ENCODE peak calls at places on chromosomes 5 and 9, in five cellular contexts. One of them, this sample, is unnamed.

GRCh38 chr5:154610321-154611154 is 132.5 kb upstream of the HAND1 start:
- DNase-seq in brain microvascular endothelial cell: peak; percentile 57
- DNase-seq in psoas muscle: peak; percentile 78
- DNase-seq in fibroblast of lung: peak; percentile 39
- DNase-seq in AG04449: no peak
- DNase-seq in this sample: peak; percentile 71

GRCh38 chr5:166936351-166936750 is 1355.1 kb upstream of the WWC1 start:
- DNase-seq in psoas muscle: no peak
- DNase-seq in fibroblast of lung: no peak
- DNase-seq in brain microvascular endothelial cell: no peak
- DNase-seq in AG04449: no peak
- DNase-seq in this sample: no peak

GRCh38 chr9:108838017-108838416 is 17.8 kb downstream of the ACTL7B start:
- DNase-seq in fibroblast of lung: no peak
- DNase-seq in psoas muscle: no peak
- DNase-seq in AG04449: peak; percentile 10
- DNase-seq in brain microvascular endothelial cell: no peak
- DNase-seq in this sample: peak; percentile 34

GRCh38 chr5:169978744-169979143 is 1.6 kb downstream of the INSYN2B start:
- DNase-seq in AG04449: no peak
- DNase-seq in brain microvascular endothelial cell: no peak
- DNase-seq in psoas muscle: no peak
- DNase-seq in fibroblast of lung: peak; percentile 46
- DNase-seq in this sample: no peak

GRCh38 chr5:93503598-93504067 is 77.4 kb downstream of the NR2F1-AS1 start:
- DNase-seq in psoas muscle: no peak
- DNase-seq in brain microvascular endothelial cell: peak; percentile 94
- DNase-seq in fibroblast of lung: peak; percentile 97
- DNase-seq in AG04449: peak; percentile 89
- DNase-seq in this sample: peak; percentile 96

GRCh38 chr5:75338408-75338807 is 1.4 kb downstream of the HMGCR start:
- DNase-seq in AG04449: no peak
- DNase-seq in fibroblast of lung: no peak
- DNase-seq in brain microvascular endothelial cell: no peak
- DNase-seq in psoas muscle: no peak
- DNase-seq in this sample: peak; percentile 11

GRCh38 chr9:133890583-133890982 is 101.5 kb downstream of the VAV2 start:
- DNase-seq in brain microvascular endothelial cell: no peak
- DNase-seq in psoas muscle: no peak
- DNase-seq in AG04449: no peak
- DNase-seq in fibroblast of lung: no peak
- DNase-seq in this sample: no peak

GRCh38 chr9:91659529-91660294 is 236.1 kb upstream of the NFIL3 start:
- DNase-seq in psoas muscle: no peak
- DNase-seq in fibroblast of lung: peak; percentile 35
- DNase-seq in AG04449: no peak
- DNase-seq in brain microvascular endothelial cell: peak; percentile 37
- DNase-seq in this sample: peak; percentile 41

GRCh38 chr5:93575466-93575865 is 5.6 kb downstream of the NR2F1-AS1 start:
- DNase-seq in psoas muscle: no peak
- DNase-seq in brain microvascular endothelial cell: no peak
- DNase-seq in AG04449: no peak
- DNase-seq in fibroblast of lung: no peak
- DNase-seq in this sample: no peak

GRCh38 chr5:177359860-177360259 is 2.1 kb downstream of the RGS14 start:
- DNase-seq in psoas muscle: peak; percentile 6
- DNase-seq in brain microvascular endothelial cell: no peak
- DNase-seq in fibroblast of lung: no peak
- DNase-seq in AG04449: no peak
- DNase-seq in this sample: no peak

GRCh38 chr9:105447386-105447813 is 434 bp upstream of the FSD1L start:
- DNase-seq in fibroblast of lung: no peak
- DNase-seq in psoas muscle: no peak
- DNase-seq in AG04449: no peak
- DNase-seq in brain microvascular endothelial cell: no peak
- DNase-seq in this sample: no peak

GRCh38 chr5:135667662-135668061 is 88.9 kb upstream of the CXCL14 start:
- DNase-seq in fibroblast of lung: no peak
- DNase-seq in brain microvascular endothelial cell: no peak
- DNase-seq in AG04449: no peak
- DNase-seq in psoas muscle: no peak
- DNase-seq in this sample: no peak

GRCh38 chr9:4160284-4160683 is 139.6 kb downstream of the GLIS3 start:
- DNase-seq in AG04449: no peak
- DNase-seq in psoas muscle: no peak
- DNase-seq in fibroblast of lung: no peak
- DNase-seq in brain microvascular endothelial cell: no peak
- DNase-seq in this sample: no peak

GRCh38 chr5:83001788-83002381 is 75.3 kb downstream of the TMEM167A start:
- DNase-seq in psoas muscle: no peak
- DNase-seq in brain microvascular endothelial cell: no peak
- DNase-seq in fibroblast of lung: no peak
- DNase-seq in AG04449: no peak
- DNase-seq in this sample: no peak

GRCh38 chr5:32506251-32506661 is 61.7 kb upstream of the ZFR start:
- DNase-seq in AG04449: no peak
- DNase-seq in fibroblast of lung: no peak
- DNase-seq in brain microvascular endothelial cell: no peak
- DNase-seq in psoas muscle: no peak
- DNase-seq in this sample: no peak

GRCh38 chr5:181036816-181037364 is 3.2 kb upstream of the BTNL9 start:
- DNase-seq in AG04449: no peak
- DNase-seq in psoas muscle: no peak
- DNase-seq in brain microvascular endothelial cell: no peak
- DNase-seq in fibroblast of lung: no peak
- DNase-seq in this sample: no peak

GRCh38 chr5:168579987-168580508 is 880 bp upstream of the PANK3 start:
- DNase-seq in fibroblast of lung: no peak
- DNase-seq in AG04449: no peak
- DNase-seq in psoas muscle: no peak
- DNase-seq in brain microvascular endothelial cell: peak; percentile 2
- DNase-seq in this sample: no peak

GRCh38 chr5:158478139-158478538 is 619.2 kb upstream of the CLINT1 start:
- DNase-seq in AG04449: no peak
- DNase-seq in fibroblast of lung: no peak
- DNase-seq in psoas muscle: no peak
- DNase-seq in brain microvascular endothelial cell: no peak
- DNase-seq in this sample: no peak

GRCh38 chr5:172415615-172416275 is 38.6 kb downstream of the SH3PXD2B start:
- DNase-seq in AG04449: no peak
- DNase-seq in psoas muscle: no peak
- DNase-seq in brain microvascular endothelial cell: no peak
- DNase-seq in fibroblast of lung: no peak
- DNase-seq in this sample: no peak

GRCh38 chr5:137128012-137128411 is 371.1 kb downstream of the SPOCK1 start:
- DNase-seq in AG04449: no peak
- DNase-seq in brain microvascular endothelial cell: no peak
- DNase-seq in fibroblast of lung: no peak
- DNase-seq in psoas muscle: no peak
- DNase-seq in this sample: no peak

GRCh38 chr5:17020586-17021362 is 84.7 kb upstream of the MYO10 start:
- DNase-seq in AG04449: no peak
- DNase-seq in fibroblast of lung: no peak
- DNase-seq in brain microvascular endothelial cell: no peak
- DNase-seq in psoas muscle: no peak
- DNase-seq in this sample: peak; percentile 47

GRCh38 chr9:35756275-35756742 is 2.2 kb upstream of the MSMP start:
- DNase-seq in psoas muscle: peak; percentile 81
- DNase-seq in brain microvascular endothelial cell: no peak
- DNase-seq in AG04449: no peak
- DNase-seq in fibroblast of lung: no peak
- DNase-seq in this sample: no peak

GRCh38 chr9:20135119-20135697 is 346.4 kb upstream of the SLC24A2 start:
- DNase-seq in fibroblast of lung: no peak
- DNase-seq in AG04449: no peak
- DNase-seq in psoas muscle: no peak
- DNase-seq in brain microvascular endothelial cell: no peak
- DNase-seq in this sample: no peak

GRCh38 chr5:128493657-128494329 is 44.3 kb downstream of the FBN2 start:
- DNase-seq in AG04449: no peak
- DNase-seq in fibroblast of lung: no peak
- DNase-seq in psoas muscle: no peak
- DNase-seq in brain microvascular endothelial cell: no peak
- DNase-seq in this sample: no peak

GRCh38 chr5:42876375-42876844 is 64.7 kb upstream of the SELENOP start:
- DNase-seq in psoas muscle: no peak
- DNase-seq in brain microvascular endothelial cell: no peak
- DNase-seq in AG04449: no peak
- DNase-seq in fibroblast of lung: no peak
- DNase-seq in this sample: peak; percentile 31
- H3K4me3 ChIP-seq in psoas muscle: peak overlapping the region; percentile 12
- H3K4me3 ChIP-seq in brain microvascular endothelial cell: no peak overlapping the region
- H3K4me3 ChIP-seq in AG04449: no peak overlapping the region
- H3K4me3 ChIP-seq in fibroblast of lung: no peak overlapping the region
- H3K4me3 ChIP-seq in this sample: peak overlapping the region; percentile 5

DNA sequence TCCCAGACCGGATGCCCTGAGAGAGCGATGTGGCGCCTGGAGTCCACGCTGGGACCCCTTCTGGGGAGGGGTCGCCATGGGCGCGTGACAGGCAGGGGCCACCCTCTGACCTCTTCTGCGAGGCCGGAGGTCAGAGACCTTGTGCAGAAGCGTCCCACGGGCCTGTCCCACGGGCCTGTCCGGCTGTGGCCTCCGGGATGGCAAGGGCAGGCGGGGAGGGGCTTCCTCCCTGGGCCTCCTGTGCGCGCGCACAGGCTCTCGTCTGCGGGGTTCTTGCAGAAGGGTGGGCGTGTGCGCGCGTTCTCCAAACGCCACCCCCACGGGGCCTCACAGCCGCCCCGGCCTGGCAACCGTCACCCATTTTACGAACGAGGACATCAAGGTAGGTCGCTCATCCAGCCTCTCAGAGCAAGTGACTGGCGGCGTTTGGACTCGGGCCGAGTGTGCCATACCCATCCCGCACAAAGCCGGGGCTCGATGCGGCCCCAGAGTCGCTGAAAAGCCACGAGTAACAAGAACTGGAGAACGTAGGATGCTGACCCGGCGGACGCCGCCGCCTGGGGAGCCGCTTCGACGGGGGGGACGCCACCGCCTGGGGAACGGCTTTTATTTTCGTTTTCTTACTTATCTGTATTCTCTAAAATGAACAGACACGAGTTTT is 897 bp downstream of the AHRR start:
- DNase-seq in psoas muscle: peak; percentile 58
- DNase-seq in brain microvascular endothelial cell: no peak
- DNase-seq in fibroblast of lung: peak; percentile 29
- DNase-seq in AG04449: no peak
- DNase-seq in this sample: peak; percentile 43
- TF ChIP-seq CTCF in psoas muscle: no peak
- TF ChIP-seq CTCF in brain microvascular endothelial cell: no peak
- TF ChIP-seq CTCF in fibroblast of lung: no peak
- TF ChIP-seq CTCF in AG04449: no peak
- TF ChIP-seq CTCF in this sample: no peak

GRCh38 chr5:179246227-179246626 is 99.0 kb downstream of the ADAMTS2 start:
- DNase-seq in AG04449: no peak
- DNase-seq in fibroblast of lung: no peak
- DNase-seq in brain microvascular endothelial cell: no peak
- DNase-seq in psoas muscle: no peak
- DNase-seq in this sample: no peak
- H3K4me3 ChIP-seq in AG04449: no peak overlapping the region
- H3K4me3 ChIP-seq in fibroblast of lung: no peak overlapping the region
- H3K4me3 ChIP-seq in brain microvascular endothelial cell: no peak overlapping the region
- H3K4me3 ChIP-seq in psoas muscle: no peak overlapping the region
- H3K4me3 ChIP-seq in this sample: no peak overlapping the region

GRCh38 chr9:36976371-36977030 is 57.6 kb downstream of the PAX5 start:
- DNase-seq in AG04449: no peak
- DNase-seq in fibroblast of lung: no peak
- DNase-seq in brain microvascular endothelial cell: no peak
- DNase-seq in psoas muscle: no peak
- DNase-seq in this sample: no peak

GRCh38 chr9:36971935-36972488 is 62.1 kb downstream of the PAX5 start:
- DNase-seq in psoas muscle: no peak
- DNase-seq in AG04449: no peak
- DNase-seq in brain microvascular endothelial cell: no peak
- DNase-seq in fibroblast of lung: no peak
- DNase-seq in this sample: no peak

GRCh38 chr9:36970007-36970888 is 63.8 kb downstream of the PAX5 start:
- DNase-seq in AG04449: no peak
- DNase-seq in psoas muscle: no peak
- DNase-seq in brain microvascular endothelial cell: no peak
- DNase-seq in fibroblast of lung: no peak
- DNase-seq in this sample: peak; percentile 8

GRCh38 chr9:36969216-36969771 is 64.8 kb downstream of the PAX5 start:
- DNase-seq in AG04449: no peak
- DNase-seq in brain microvascular endothelial cell: no peak
- DNase-seq in psoas muscle: no peak
- DNase-seq in fibroblast of lung: no peak
- DNase-seq in this sample: no peak

GRCh38 chr9:36974731-36975130 is 59.3 kb downstream of the PAX5 start:
- DNase-seq in AG04449: no peak
- DNase-seq in psoas muscle: no peak
- DNase-seq in brain microvascular endothelial cell: no peak
- DNase-seq in fibroblast of lung: no peak
- DNase-seq in this sample: no peak
- TF ChIP-seq CTCF in AG04449: no peak
- TF ChIP-seq CTCF in psoas muscle: no peak
- TF ChIP-seq CTCF in brain microvascular endothelial cell: peak; percentile 52
- TF ChIP-seq CTCF in fibroblast of lung: no peak
- TF ChIP-seq CTCF in this sample: peak; percentile 31

DNA sequence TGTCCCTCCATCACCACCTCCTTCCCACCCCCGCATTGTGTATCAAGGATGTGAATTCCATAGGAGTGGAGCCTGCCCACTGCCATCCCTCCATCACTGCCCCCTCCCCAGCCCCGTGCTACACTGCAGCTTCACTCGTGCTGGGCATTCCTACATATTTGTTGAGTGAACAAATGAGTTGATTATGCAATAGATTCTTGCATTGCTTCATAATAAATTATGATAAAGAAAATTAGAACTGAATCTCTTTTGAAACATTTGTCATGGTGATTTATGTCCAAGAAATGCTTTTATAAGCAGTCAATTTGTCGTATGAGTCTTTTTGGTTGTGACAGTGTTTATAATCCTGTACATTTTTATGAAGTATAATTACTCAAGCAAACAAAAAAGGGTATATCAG is 83.2 kb downstream of the IRX1 start:
- DNase-seq in brain microvascular endothelial cell: no peak
- DNase-seq in AG04449: no peak
- DNase-seq in fibroblast of lung: no peak
- DNase-seq in psoas muscle: no peak
- DNase-seq in this sample: no peak
- H3K4me3 ChIP-seq in brain microvascular endothelial cell: no peak overlapping the region
- H3K4me3 ChIP-seq in AG04449: no peak overlapping the region
- H3K4me3 ChIP-seq in fibroblast of lung: no peak overlapping the region
- H3K4me3 ChIP-seq in psoas muscle: no peak overlapping the region
- H3K4me3 ChIP-seq in this sample: no peak overlapping the region

DNA sequence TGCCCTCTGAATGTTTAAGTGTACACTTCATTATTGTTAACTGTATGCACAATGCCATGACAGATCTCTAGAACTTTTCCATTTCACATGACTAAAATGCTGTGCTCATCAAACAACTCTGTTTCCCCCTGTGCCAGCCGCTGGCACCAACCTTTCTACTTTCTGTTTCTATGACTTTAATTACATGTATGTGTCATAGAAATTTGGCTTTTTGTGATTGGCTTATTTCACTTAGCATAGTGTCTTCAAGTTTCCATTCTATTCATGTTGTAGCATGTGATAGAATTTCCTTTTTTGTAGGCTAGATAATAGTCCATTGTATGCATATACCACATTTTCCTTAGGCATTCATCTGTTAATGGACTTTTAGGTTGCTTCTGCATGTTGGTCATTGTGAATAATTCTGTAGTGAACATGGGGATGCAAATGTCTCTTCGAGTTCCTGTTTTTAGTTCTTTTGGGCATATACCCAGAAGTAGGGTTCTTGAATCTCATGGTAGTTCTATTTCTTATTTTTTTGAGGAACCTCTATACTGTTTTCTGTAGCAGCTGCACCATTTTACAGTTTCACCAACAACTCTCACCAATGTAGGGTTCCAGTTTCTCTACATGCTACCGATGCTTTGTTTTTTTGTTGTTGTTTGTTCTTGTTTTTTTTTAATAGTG is 184.4 kb upstream of the DMRT1 start:
- DNase-seq in brain microvascular endothelial cell: no peak
- DNase-seq in fibroblast of lung: no peak
- DNase-seq in AG04449: no peak
- DNase-seq in psoas muscle: no peak
- DNase-seq in this sample: no peak
- TF ChIP-seq CTCF in brain microvascular endothelial cell: no peak
- TF ChIP-seq CTCF in fibroblast of lung: no peak
- TF ChIP-seq CTCF in AG04449: no peak
- TF ChIP-seq CTCF in psoas muscle: no peak
- TF ChIP-seq CTCF in this sample: no peak

This sample was measured in fibroblast of villous mesenchyme.